ENCODE peak calls at places on chromosomes 6 and 20, in four cellular contexts. G is GM12878, V is K562, X is HepG2. Z is an unnamed sample.

GRCh38 chr6:5007531-5007930 is 3.7 kb upstream of the RPP40 start:
- DNase-seq in V (no peak), X (no peak), G (no peak), Z (no peak)

GRCh38 chr6:33785766-33786165 is 3.2 kb downstream of the LEMD2 start:
- DNase-seq in G (no peak), X (no peak), V (no peak), Z (no peak)

GRCh38 chr6:131949615-131949908 is 1.6 kb downstream of the CCN2 start:
- DNase-seq in G (no peak), X (no peak), V (no peak), Z (no peak)

GRCh38 chr6:169326067-169326799 is 72.6 kb upstream of the THBS2 start:
- DNase-seq in X (peak; percentile 54), G (no peak), V (peak; percentile 30), Z (peak; percentile 75)

GRCh38 chr6:30829016-30829415 is 55.3 kb upstream of the DDR1 start:
- DNase-seq in G (no peak), V (no peak), X (no peak), Z (no peak)

GRCh38 chr6:81996414-81996813 is 243.9 kb upstream of the TENT5A start:
- DNase-seq in V (no peak), G (no peak), X (no peak), Z (no peak)

GRCh38 chr6:40937491-40937890 is 101.5 kb downstream of the UNC5CL start:
- DNase-seq in G (no peak), X (no peak), V (no peak), Z (no peak)

GRCh38 chr6:125112934-125113333 is 40.6 kb upstream of the TPD52L1 start:
- DNase-seq in V (no peak), X (no peak), G (no peak), Z (no peak)

GRCh38 chr6:106974999-106975698 is 620 bp upstream of the CD24 start:
- DNase-seq in G (no peak), X (no peak), V (peak; percentile 70), Z (peak; percentile 73)

GRCh38 chr6:15065603-15066002 is 180.3 kb upstream of the JARID2 start:
- DNase-seq in G (no peak), V (no peak), X (no peak), Z (no peak)

GRCh38 chr6:106134906-106135634 is 48.9 kb downstream of the PRDM1 start:
- DNase-seq in G (no peak), V (peak; percentile 85), X (peak; percentile 53), Z (no peak)

GRCh38 chr6:6453186-6453585 is 132.7 kb upstream of the F13A1 start:
- DNase-seq in G (no peak), X (no peak), V (no peak), Z (no peak)

GRCh38 chr6:42193491-42193894 is 1.3 kb downstream of the GUCA1B start:
- DNase-seq in X (no peak), V (peak; percentile 43), G (no peak), Z (no peak)

GRCh38 chr6:63565058-63565726 is 7.1 kb upstream of the LOC128125822 start:
- DNase-seq in X (peak; percentile 98), V (no peak), G (no peak), Z (no peak)

GRCh38 chr6:3561745-3562144 is 104.9 kb upstream of the SLC22A23 start:
- DNase-seq in X (peak; percentile 20), V (no peak), G (no peak), Z (no peak)

GRCh38 chr6:125611573-125612399 is 137.6 kb upstream of the HEY2 start:
- DNase-seq in V (no peak), X (no peak), G (no peak), Z (peak; percentile 18)

GRCh38 chr6:110233769-110234374 is 53.6 kb downstream of the CDC40 start:
- DNase-seq in V (no peak), G (peak; percentile 15), X (no peak), Z (no peak)

GRCh38 chr20:41380551-41381262 is 14.1 kb upstream of the EMILIN3 start:
- DNase-seq in G (no peak), X (no peak), V (no peak), Z (no peak)

GRCh38 chr6:45477785-45478184 is 100.1 kb upstream of the SUPT3H start:
- DNase-seq in G (no peak), V (no peak), X (no peak), Z (no peak)

GRCh38 chr6:39493174-39493573 is 170.7 kb upstream of the KCNK16 start:
- DNase-seq in V (no peak), X (no peak), G (no peak), Z (no peak)

GRCh38 chr6:329888-330691 is 37.8 kb downstream of the DUSP22 start:
- DNase-seq in G (no peak), X (no peak), V (peak; percentile 39), Z (no peak)

GRCh38 chr20:25191689-25192088 is 3.8 kb upstream of the ENTPD6 start:
- DNase-seq in G (no peak), V (no peak), X (no peak), Z (no peak)

GRCh38 chr6:10101551-10102252 is 313.2 kb downstream of the TFAP2A start:
- DNase-seq in V (peak; percentile 64), X (no peak), G (no peak), Z (no peak)

GRCh38 chr6:90444125-90444745 is 142.6 kb downstream of the MAP3K7 start:
- DNase-seq in V (no peak), X (no peak), G (no peak), Z (no peak)

GRCh38 chr6:165597821-165598220 is 65.2 kb downstream of the PDE10A start:
- DNase-seq in G (no peak), V (no peak), X (no peak), Z (no peak)

GRCh38 chr6:155678361-155678760 is 222.7 kb upstream of the NOX3 start:
- DNase-seq in X (no peak), G (no peak), V (no peak), Z (no peak)

GRCh38 chr20:53677447-53678314 is 84.0 kb upstream of the ZNF217 start:
- DNase-seq in V (peak; percentile 90), X (peak; percentile 92), G (no peak), Z (peak; percentile 35)

GRCh38 chr20:35988910-35989463 is 20.6 kb downstream of the CNBD2 start:
- DNase-seq in X (no peak), G (no peak), V (peak; percentile 19), Z (no peak)

GRCh38 chr6:79713701-79714322 is 82.7 kb downstream of the SH3BGRL2 start:
- DNase-seq in G (no peak), X (peak; percentile 54), V (peak; percentile 75), Z (peak; percentile 54)
- TF ChIP-seq CREM in G (no peak), X (no peak), V (no peak), Z (no peak)

DNA sequence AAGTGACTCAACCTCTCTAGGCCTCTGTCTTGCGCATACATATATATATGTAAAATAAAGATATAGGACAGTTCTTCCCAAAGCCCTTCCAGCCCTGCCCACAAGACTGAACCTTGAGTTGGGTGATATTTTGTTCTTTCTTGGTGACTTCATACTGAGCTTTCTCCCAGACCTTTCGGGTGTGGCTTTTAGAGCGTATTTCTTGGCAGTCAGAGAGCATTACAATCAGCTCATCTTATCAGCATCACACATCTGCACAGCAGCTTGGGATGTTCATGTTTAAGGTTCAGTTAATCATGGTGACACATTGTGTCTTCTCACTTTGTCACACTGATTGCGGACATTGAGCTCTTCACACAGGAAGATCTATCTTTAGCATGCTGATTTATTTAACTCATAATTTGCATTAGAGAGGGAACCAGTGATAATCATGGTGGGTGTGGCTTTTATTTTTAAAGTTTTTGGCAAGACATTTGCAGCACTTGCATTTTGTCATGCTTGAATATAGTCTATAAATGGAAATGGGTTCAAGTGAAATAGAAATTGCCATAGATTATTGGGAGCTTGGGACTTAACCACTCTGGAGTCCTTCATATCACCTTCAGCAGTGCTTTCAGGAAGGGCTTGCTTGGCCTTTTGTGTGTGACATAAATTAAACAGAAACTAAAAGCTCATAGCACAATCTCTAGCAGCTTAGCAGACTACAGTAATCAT is 8.3 kb downstream of the KIF3B start:
- DNase-seq in V (peak; percentile 87), G (peak; percentile 84), X (no peak), Z (no peak)
- TF ChIP-seq CREM in V (peak; percentile 81), G (peak; percentile 31), X (no peak), Z (no peak)

GRCh38 chr6:1949533-1949932 is 295.9 kb downstream of the GMDS start:
- DNase-seq in V (no peak), X (peak; percentile 40), G (no peak), Z (no peak)

GRCh38 chr6:1947922-1948321 is 297.5 kb downstream of the GMDS start:
- DNase-seq in V (no peak), X (no peak), G (no peak), Z (no peak)

GRCh38 chr6:1957746-1958145 is 287.7 kb downstream of the GMDS start:
- DNase-seq in G (no peak), X (no peak), V (no peak), Z (no peak)

GRCh38 chr6:1950631-1951030 is 294.8 kb downstream of the GMDS start:
- DNase-seq in V (no peak), G (no peak), X (no peak), Z (no peak)

DNA sequence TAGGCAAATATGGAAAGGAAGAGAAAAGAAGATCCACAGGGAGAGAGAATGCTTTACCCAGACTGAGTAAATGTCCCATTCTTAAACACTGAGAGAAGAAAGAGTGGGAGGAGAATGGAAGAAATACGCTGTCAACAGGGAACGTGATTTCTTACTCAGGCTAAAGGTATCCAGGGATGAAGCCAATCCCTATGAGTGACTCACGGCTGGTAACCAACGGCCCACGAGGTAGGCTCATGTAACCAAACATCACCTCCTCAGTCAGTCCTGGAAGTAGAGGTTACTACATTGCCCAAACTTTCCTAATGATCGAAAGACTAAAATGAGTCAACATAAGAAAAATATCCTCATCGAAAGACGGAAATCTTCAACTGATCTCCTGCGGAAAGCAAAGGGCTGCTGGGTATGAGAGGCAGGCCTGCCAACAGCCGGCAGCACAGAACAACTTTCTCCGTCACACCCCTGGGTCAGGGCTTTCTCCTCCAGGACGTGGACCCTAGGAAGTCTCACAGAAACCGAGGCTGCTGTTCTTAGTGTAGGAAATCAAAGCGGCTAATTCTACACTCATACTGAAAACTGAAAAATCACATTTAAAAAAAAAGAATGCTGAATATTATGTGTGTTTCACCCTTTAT is 292.6 kb downstream of the GMDS start:
- DNase-seq in V (no peak), X (no peak), G (no peak), Z (no peak)
- TF ChIP-seq CREM in V (no peak), X (no peak), G (no peak), Z (no peak)

DNA sequence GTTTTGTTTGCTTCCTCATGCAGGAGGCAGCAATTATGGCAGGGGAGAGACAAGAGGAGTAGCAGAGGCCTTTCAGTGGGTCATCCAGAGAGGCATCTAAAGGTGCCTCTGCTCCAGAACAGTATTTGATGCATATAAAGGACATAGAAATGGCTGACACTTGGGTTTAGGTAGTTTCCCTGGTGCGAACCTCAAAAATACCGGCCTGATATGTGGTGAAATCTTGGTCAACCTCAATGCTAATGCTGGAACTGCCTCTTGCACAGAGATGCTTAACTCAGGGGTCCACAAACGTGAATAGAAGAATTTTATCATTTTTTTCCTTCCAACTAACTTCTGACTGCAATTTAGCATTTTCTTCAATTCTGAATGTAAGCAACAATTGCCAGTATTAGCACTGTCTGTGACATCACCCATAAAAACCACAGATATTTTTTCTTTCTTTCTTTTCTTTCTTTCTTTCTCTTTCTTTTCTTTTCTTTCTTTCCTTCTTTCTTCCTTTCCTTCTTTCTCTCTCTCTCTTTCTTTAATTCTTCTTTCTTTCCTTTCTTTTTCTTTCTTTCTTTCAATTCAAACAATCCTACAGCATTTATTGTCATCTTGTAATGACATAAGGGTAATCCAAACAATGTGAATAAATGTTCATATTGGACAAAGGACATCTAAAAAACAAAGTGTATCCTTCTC is 180.0 kb upstream of the UST start:
- DNase-seq in G (no peak), V (no peak), X (no peak), Z (no peak)
- TF ChIP-seq CREM in G (no peak), V (no peak), X (no peak), Z (no peak)